ENCODE peak calls at places on chromosome 19, in nine cellular contexts. D, X, T, H, E, Y, V, I and P are unnamed samples.

GRCh38 chr19:29645911-29646310 is 19.4 kb upstream of the PLEKHF1 start:
- DNase-seq in D (peak), X (no peak), T (no peak), H (peak), E (peak), Y (no peak), V (peak), I (peak), P (no peak)

GRCh38 chr19:55454787-55455243 is 6.6 kb downstream of the ISOC2 start:
- DNase-seq in D (no peak), X (peak), T (no peak), H (no peak), E (peak), Y (peak), V (peak), I (peak), P (peak)

GRCh38 chr19:33690461-33691427 is 69.0 kb downstream of the CHST8 start:
- DNase-seq in D (no peak), X (no peak), T (no peak), H (no peak), E (no peak), Y (no peak), V (no peak), I (peak), P (no peak)

GRCh38 chr19:46190489-46190888 is 39.1 kb upstream of the IGFL1 start:
- DNase-seq in D (no peak), X (no peak), T (no peak), H (no peak), E (no peak), Y (no peak), V (no peak), I (no peak), P (no peak)

GRCh38 chr19:55070755-55071502 is 4.7 kb upstream of the EPS8L1 start:
- DNase-seq in D (peak), X (no peak), T (no peak), H (no peak), E (no peak), Y (peak), V (peak), I (peak), P (no peak)

GRCh38 chr19:55935206-55935605 is 3.1 kb upstream of the NLRP13 start:
- DNase-seq in D (no peak), X (no peak), T (no peak), H (no peak), E (no peak), Y (no peak), V (no peak), I (no peak), P (no peak)

GRCh38 chr19:17125052-17125727 is 49.6 kb downstream of the MYO9B start:
- DNase-seq in D (no peak), X (peak), T (no peak), H (no peak), E (no peak), Y (no peak), V (peak), I (no peak), P (peak)

GRCh38 chr19:48044561-48044960 is 682 bp upstream of the CABP5 start:
- DNase-seq in D (no peak), X (no peak), T (no peak), H (no peak), E (no peak), Y (no peak), V (no peak), I (no peak), P (no peak)

GRCh38 chr19:29858000-29858596 is 46.3 kb downstream of the CCNE1 start:
- DNase-seq in D (peak), X (peak), T (no peak), H (no peak), E (no peak), Y (peak), V (no peak), I (no peak), P (peak)

GRCh38 chr19:2782936-2783780 is at the start of gene SGTA:
- DNase-seq in D (peak), X (peak), T (peak), H (peak), E (peak), Y (peak), V (peak), I (peak), P (peak)

GRCh38 chr19:49752701-49753100 is 10.4 kb downstream of the TSKS start:
- DNase-seq in D (no peak), X (no peak), T (no peak), H (no peak), E (no peak), Y (no peak), V (no peak), I (no peak), P (no peak)

GRCh38 chr19:55091955-55092354 is 16.3 kb downstream of the EPS8L1 start:
- DNase-seq in D (no peak), X (no peak), T (no peak), H (no peak), E (peak), Y (no peak), V (no peak), I (no peak), P (no peak)

GRCh38 chr19:32748497-32748896 is 28.9 kb downstream of the TDRD12 start:
- DNase-seq in D (no peak), X (peak), T (no peak), H (no peak), E (no peak), Y (peak), V (no peak), I (no peak), P (peak)

GRCh38 chr19:45099465-45100201 is 6.7 kb downstream of the PPP1R37 start:
- DNase-seq in D (peak), X (no peak), T (no peak), H (no peak), E (no peak), Y (no peak), V (peak), I (peak), P (no peak)

GRCh38 chr19:50759886-50760285 is 10.4 kb upstream of the GPR32 start:
- DNase-seq in D (no peak), X (peak), T (no peak), H (no peak), E (no peak), Y (peak), V (peak), I (no peak), P (peak)

GRCh38 chr19:6022570-6023049 is 44.7 kb upstream of the RANBP3 start:
- DNase-seq in D (no peak), X (no peak), T (no peak), H (no peak), E (no peak), Y (no peak), V (no peak), I (no peak), P (no peak)
- TF ChIP-seq CTCF in D (no peak), X (peak), T (no peak), H (no peak), E (no peak), Y (no peak), V (no peak), I (no peak), P (no peak)

GRCh38 chr19:11342429-11342828 is 3.0 kb upstream of the RAB3D start:
- DNase-seq in D (no peak), X (no peak), T (no peak), H (no peak), E (no peak), Y (no peak), V (no peak), I (no peak), P (no peak)

GRCh38 chr19:11345122-11345752 is 831 bp downstream of the TMEM205 start:
- DNase-seq in D (no peak), X (no peak), T (no peak), H (no peak), E (no peak), Y (no peak), V (no peak), I (no peak), P (no peak)

GRCh38 chr19:11349171-11349570 is 2.9 kb downstream of the CCDC159 start:
- DNase-seq in D (no peak), X (no peak), T (no peak), H (no peak), E (no peak), Y (no peak), V (no peak), I (no peak), P (no peak)

GRCh38 chr19:11347546-11347945 is 1.2 kb downstream of the CCDC159 start:
- DNase-seq in D (no peak), X (no peak), T (no peak), H (no peak), E (no peak), Y (no peak), V (no peak), I (no peak), P (no peak)

GRCh38 chr19:11346104-11346940 is at the start of the genes CCDC159 and TMEM205:
- DNase-seq in D (peak), X (peak), T (peak), H (peak), E (peak), Y (peak), V (peak), I (peak), P (peak)
- TF ChIP-seq CTCF in D (no peak), X (peak), T (peak), H (no peak), E (no peak), Y (no peak), V (no peak), I (no peak), P (no peak)

GRCh38 chr19:10567696-10568443 is 909 bp downstream of the CDKN2D start:
- DNase-seq in D (no peak), X (no peak), T (no peak), H (no peak), E (no peak), Y (no peak), V (no peak), I (no peak), P (no peak)

GRCh38 chr19:10568444-10568825 is 344 bp downstream of the CDKN2D start:
- DNase-seq in D (peak), X (peak), T (no peak), H (peak), E (no peak), Y (no peak), V (no peak), I (peak), P (no peak)

GRCh38 chr19:10566658-10567410 is 1.0 kb upstream of the KRI1 start:
- DNase-seq in D (peak), X (peak), T (no peak), H (no peak), E (no peak), Y (no peak), V (no peak), I (no peak), P (peak)

GRCh38 chr19:10566408-10566657 is 523 bp upstream of the KRI1 start:
- DNase-seq in D (no peak), X (no peak), T (no peak), H (no peak), E (no peak), Y (no peak), V (no peak), I (no peak), P (no peak)

DNA sequence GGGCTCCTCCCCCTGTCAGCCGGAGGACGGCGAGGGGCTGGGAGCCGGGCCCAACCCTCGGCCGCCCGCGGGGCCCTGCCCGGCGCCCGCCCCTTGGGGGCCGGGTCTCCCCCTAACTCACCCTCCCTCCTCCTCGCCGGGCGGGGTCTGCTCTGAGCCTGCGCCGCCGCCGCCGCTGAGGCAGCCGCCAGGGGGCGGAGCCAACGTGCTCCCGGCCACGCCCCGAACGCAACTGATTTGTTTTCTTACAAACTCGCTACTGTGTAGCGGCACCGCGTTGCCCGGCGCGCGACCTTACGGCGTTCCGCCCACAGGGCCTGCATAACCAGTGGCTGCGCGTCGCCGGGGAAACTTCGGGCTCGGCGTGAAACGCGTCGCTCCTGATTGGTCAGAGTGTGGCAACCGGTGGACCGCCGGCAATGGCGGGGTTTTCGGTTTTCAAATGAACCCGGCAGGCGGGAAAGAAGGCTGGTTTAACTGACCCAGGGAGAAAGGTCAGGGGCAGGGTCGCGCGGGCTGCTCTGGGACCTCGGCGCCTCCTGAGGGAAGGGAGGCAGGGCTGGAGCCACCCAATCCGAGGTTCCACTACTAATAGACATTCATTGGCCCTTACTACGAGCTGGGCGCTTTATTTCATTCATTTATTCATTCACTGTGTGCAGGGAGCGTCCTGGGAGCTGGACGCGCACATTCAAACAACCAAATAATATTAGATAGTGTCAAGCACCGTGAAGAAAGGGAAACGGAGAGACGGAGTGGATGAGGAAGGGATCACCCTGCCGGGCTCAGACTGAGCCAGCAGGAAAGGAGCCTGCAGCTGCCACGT is at the start of gene CDKN2D:
- DNase-seq in D (peak), X (peak), T (peak), H (peak), E (peak), Y (peak), V (peak), I (peak), P (peak)
- TF ChIP-seq CTCF in D (peak), X (no peak), T (no peak), H (peak), E (peak), Y (no peak), V (no peak), I (peak), P (no peak)

GRCh38 chr19:39251081-39251480 is 2.4 kb upstream of the IFNL4 start:
- DNase-seq in D (no peak), X (no peak), T (no peak), H (no peak), E (no peak), Y (no peak), V (no peak), I (no peak), P (no peak)

GRCh38 chr19:39252458-39252857 is 3.8 kb upstream of the IFNL4 start:
- DNase-seq in D (no peak), X (no peak), T (no peak), H (no peak), E (no peak), Y (no peak), V (no peak), I (no peak), P (no peak)

GRCh38 chr19:39254539-39255345 is 6.1 kb upstream of the IFNL4 start:
- DNase-seq in D (no peak), X (no peak), T (no peak), H (no peak), E (no peak), Y (no peak), V (no peak), I (no peak), P (no peak)

GRCh38 chr19:39257227-39257626 is 8.6 kb upstream of the IFNL4 start:
- DNase-seq in D (no peak), X (no peak), T (no peak), H (no peak), E (no peak), Y (no peak), V (no peak), I (no peak), P (no peak)

GRCh38 chr19:39253374-39254149 is 4.9 kb upstream of the IFNL4 start:
- DNase-seq in D (no peak), X (no peak), T (no peak), H (no peak), E (no peak), Y (no peak), V (no peak), I (no peak), P (no peak)
- TF ChIP-seq CTCF in D (no peak), X (no peak), T (no peak), H (no peak), E (no peak), Y (no peak), V (no peak), I (no peak), P (no peak)

GRCh38 chr19:1777149-1777548 is 23.8 kb downstream of the ONECUT3 start:
- DNase-seq in D (no peak), X (no peak), T (no peak), H (no peak), E (no peak), Y (no peak), V (no peak), I (no peak), P (no peak)

GRCh38 chr19:1773173-1773572 is 19.9 kb downstream of the ONECUT3 start:
- DNase-seq in D (no peak), X (no peak), T (no peak), H (no peak), E (no peak), Y (no peak), V (no peak), I (peak), P (no peak)

GRCh38 chr19:1776606-1777147 is 23.4 kb downstream of the ONECUT3 start:
- DNase-seq in D (no peak), X (no peak), T (no peak), H (no peak), E (no peak), Y (no peak), V (no peak), I (no peak), P (no peak)

GRCh38 chr19:1775951-1776605 is 22.8 kb downstream of the ONECUT3 start:
- DNase-seq in D (no peak), X (no peak), T (no peak), H (no peak), E (no peak), Y (no peak), V (no peak), I (no peak), P (no peak)

DNA sequence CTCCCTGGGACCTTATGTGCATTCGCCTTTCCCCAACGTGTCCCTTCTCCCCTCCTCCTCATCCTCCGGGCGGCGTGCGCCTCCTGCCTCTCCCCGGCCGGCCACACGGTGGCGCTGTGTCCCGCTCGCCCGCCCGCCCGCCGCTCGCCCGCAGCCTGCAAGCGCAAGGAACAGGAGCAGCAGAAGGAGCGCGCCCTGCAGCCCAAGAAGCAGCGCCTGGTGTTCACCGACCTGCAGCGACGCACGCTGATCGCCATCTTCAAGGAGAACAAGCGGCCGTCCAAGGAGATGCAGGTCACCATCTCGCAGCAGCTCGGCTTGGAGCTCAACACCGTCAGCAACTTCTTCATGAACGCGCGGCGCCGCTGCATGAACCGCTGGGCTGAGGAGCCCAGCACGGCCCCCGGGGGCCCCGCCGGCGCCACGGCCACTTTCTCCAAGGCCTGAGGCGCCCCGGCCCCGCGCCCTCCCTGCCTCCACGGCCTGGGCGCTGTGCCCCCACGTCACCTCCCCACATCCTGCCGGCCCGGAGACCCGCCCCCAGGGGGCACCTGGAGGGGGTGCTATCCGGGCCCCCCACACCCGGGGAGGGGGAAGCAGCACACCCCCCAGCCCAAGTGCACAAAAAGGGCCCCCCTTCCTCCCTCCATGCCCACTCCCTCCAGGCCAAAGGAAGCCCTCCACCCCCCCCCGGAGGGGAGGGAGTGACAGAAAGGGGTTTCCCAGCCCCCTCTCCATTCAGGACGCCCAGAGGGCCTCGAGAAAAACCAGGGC is 21.9 kb downstream of the ONECUT3 start:
- DNase-seq in D (no peak), X (peak), T (no peak), H (no peak), E (peak), Y (no peak), V (no peak), I (no peak), P (no peak)
- TF ChIP-seq CTCF in D (peak), X (peak), T (peak), H (no peak), E (no peak), Y (peak), V (peak), I (peak), P (no peak)

DNA sequence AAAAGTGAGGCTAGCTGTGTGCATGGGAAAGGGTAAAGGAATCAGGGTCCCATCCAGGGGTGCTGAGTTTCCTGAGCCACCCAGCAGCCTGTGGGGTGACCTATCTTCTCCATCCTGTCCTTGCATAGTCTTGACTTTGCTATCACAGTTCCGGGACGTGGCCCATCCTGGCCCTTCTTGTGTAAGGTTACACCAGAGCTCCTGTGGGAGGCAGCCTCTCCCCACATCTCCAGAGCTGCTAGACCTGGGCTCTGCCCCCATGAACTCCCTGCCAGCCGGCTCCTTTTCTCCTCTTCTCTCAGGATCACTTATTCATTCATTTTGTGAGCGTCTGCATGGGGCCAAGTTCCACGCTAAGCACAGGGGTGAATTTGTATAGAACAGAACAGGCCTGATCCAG is 238.9 kb downstream of the TSHZ3 start:
- DNase-seq in D (no peak), X (no peak), T (no peak), H (no peak), E (no peak), Y (no peak), V (peak), I (peak), P (no peak)
- TF ChIP-seq CTCF in D (no peak), X (no peak), T (peak), H (peak), E (no peak), Y (no peak), V (peak), I (peak), P (no peak)

GRCh38 chr19:12737666-12738351 is 512 bp downstream of the GET3 start:
- DNase-seq in D (no peak), X (no peak), T (no peak), H (no peak), E (no peak), Y (no peak), V (no peak), I (no peak), P (no peak)

GRCh38 chr19:12733369-12733896 is 1.1 kb downstream of the TRIR start:
- DNase-seq in D (peak), X (peak), T (no peak), H (no peak), E (peak), Y (peak), V (peak), I (peak), P (peak)

GRCh38 chr19:12733907-12734214 is 623 bp downstream of the TRIR start:
- DNase-seq in D (no peak), X (no peak), T (no peak), H (no peak), E (no peak), Y (no peak), V (no peak), I (no peak), P (no peak)

GRCh38 chr19:12731337-12731736 is 3.1 kb downstream of the TRIR start:
- DNase-seq in D (no peak), X (no peak), T (no peak), H (no peak), E (no peak), Y (no peak), V (no peak), I (no peak), P (no peak)

DNA sequence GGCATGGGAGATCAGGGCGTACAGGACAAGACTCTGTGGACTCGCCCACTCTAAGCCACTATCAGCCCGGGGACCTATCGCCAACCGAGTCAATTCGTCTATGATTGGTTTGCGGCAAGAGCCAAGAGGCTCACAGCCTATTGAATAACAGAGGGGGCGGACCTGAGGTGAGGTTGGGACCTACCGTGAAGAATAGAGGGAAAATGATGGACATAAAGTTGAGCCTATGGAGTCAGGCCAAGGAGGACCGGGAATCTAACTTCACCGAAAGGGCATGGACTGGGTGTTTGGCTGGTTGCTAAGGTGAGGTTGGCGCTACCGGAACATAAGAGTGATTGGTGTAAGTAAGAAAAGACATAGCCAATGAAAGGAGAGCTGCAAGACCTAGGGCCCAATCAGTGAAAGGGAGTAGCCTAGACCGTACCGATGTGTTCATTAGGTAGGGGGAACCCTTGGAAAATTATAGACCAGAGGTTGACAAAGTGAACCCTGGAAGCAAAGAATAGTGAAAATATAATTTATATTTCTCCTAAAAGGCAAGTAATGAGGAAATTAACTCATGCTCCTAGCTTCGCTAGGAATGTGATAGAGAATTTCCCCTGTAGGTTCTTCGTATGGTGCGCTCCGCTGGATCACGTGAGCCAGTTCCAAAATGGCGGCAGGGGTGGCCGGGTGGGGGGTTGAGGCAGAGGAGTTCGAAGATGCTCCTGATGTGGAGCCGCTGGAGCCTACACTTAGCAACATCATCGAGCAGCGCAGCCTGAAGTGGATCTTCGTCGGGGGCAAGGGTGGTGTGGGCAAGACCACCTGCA is at the start of gene GET3:
- DNase-seq in D (peak), X (peak), T (peak), H (peak), E (peak), Y (peak), V (peak), I (peak), P (peak)
- TF ChIP-seq CTCF in D (no peak), X (no peak), T (no peak), H (no peak), E (peak), Y (no peak), V (no peak), I (no peak), P (no peak)